ENCODE peak calls at places on chromosome 14, in four cellular contexts. W is head of caudate nucleus, A is NT2/D1, U is MCF 10A. I is an unnamed sample.

GRCh38 chr14:64960762-64961276 is 11.3 kb downstream of the RAB15 start:
- DNase-seq in U (no peak), W (no peak), A (no peak), I (no peak)

GRCh38 chr14:57383125-57383524 is 7.3 kb upstream of the NAA30 start:
- DNase-seq in W (no peak), A (no peak), U (no peak), I (no peak)

GRCh38 chr14:78302841-78303240 is 132.7 kb downstream of the NRXN3 start:
- DNase-seq in A (no peak), U (no peak), W (no peak), I (no peak)

GRCh38 chr14:22502007-22502406 is 87.0 kb downstream of the DAD1 start:
- DNase-seq in A (no peak), W (no peak), U (no peak), I (no peak)

GRCh38 chr14:23573384-23573783 is 5.2 kb downstream of the JPH4 start:
- DNase-seq in U (no peak), W (peak; percentile 92), A (no peak), I (peak; percentile 78)

GRCh38 chr14:78567343-78567742 is 397.2 kb downstream of the NRXN3 start:
- DNase-seq in W (no peak), A (no peak), U (no peak), I (no peak)

GRCh38 chr14:59282366-59282765 is 93.9 kb downstream of the DAAM1 start:
- DNase-seq in W (no peak), U (peak; percentile 82), A (no peak), I (no peak)

GRCh38 chr14:83433618-83434017 is 1900.0 kb upstream of the SEL1L start:
- DNase-seq in W (no peak), A (no peak), U (no peak), I (no peak)

GRCh38 chr14:29536886-29537511 is 390.6 kb downstream of the PRKD1 start:
- DNase-seq in A (no peak), W (no peak), U (peak; percentile 26), I (no peak)

GRCh38 chr14:97218713-97219355 is 421.7 kb downstream of the VRK1 start:
- DNase-seq in W (peak; percentile 55), A (no peak), U (no peak), I (peak; percentile 14)

GRCh38 chr14:59268011-59268410 is 79.5 kb downstream of the DAAM1 start:
- DNase-seq in A (no peak), U (peak; percentile 87), W (no peak), I (no peak)

GRCh38 chr14:85273099-85273677 is 256.8 kb upstream of the FLRT2 start:
- DNase-seq in U (no peak), A (no peak), W (no peak), I (peak; percentile 21)

GRCh38 chr14:70013269-70013873 is 134.2 kb downstream of the SMOC1 start:
- DNase-seq in A (peak; percentile 32), U (peak; percentile 75), W (peak; percentile 47), I (no peak)

GRCh38 chr14:21097616-21098133 is 780 bp downstream of the ZNF219 start:
- DNase-seq in U (no peak), W (no peak), A (no peak), I (no peak)

GRCh38 chr14:55739967-55740707 is 160.1 kb downstream of the KTN1 start:
- DNase-seq in W (no peak), A (no peak), U (no peak), I (no peak)

GRCh38 chr14:24813089-24813815 is 179.3 kb upstream of the GZMB start:
- DNase-seq in U (no peak), W (no peak), A (no peak), I (no peak)

GRCh38 chr14:89773644-89774316 is 180.8 kb downstream of the EFCAB11 start:
- DNase-seq in A (peak; percentile 35), W (no peak), U (peak; percentile 56), I (peak; percentile 16)

GRCh38 chr14:63650336-63650952 is 8.8 kb upstream of the WDR89 start:
- DNase-seq in W (no peak), A (no peak), U (no peak), I (peak; percentile 40)

GRCh38 chr14:35385042-35385839 is 19.3 kb downstream of the NFKBIA start:
- DNase-seq in U (peak; percentile 93), A (no peak), W (peak; percentile 92), I (peak; percentile 90)

GRCh38 chr14:86761611-86762010 is 1231.4 kb downstream of the GALC start:
- DNase-seq in W (no peak), U (no peak), A (no peak), I (no peak)

GRCh38 chr14:73428354-73428824 is 30.0 kb downstream of the NUMB start:
- DNase-seq in U (no peak), A (no peak), W (no peak), I (no peak)

GRCh38 chr14:20612403-20612802 is 21.2 kb upstream of the RNASE12 start:
- DNase-seq in W (no peak), A (no peak), U (no peak), I (peak; percentile 38)

GRCh38 chr14:48274826-48275225 is 599.4 kb upstream of the MDGA2 start:
- DNase-seq in A (no peak), W (peak; percentile 38), U (no peak), I (no peak)

GRCh38 chr14:96962337-96962736 is 165.2 kb downstream of the VRK1 start:
- DNase-seq in W (no peak), A (no peak), U (no peak), I (peak; percentile 49)

GRCh38 chr14:101733211-101733610 is 28.3 kb upstream of the PPP2R5C start:
- DNase-seq in A (no peak), W (peak; percentile 25), U (peak; percentile 82), I (no peak)

GRCh38 chr14:55976219-55976618 is 142.0 kb upstream of the PELI2 start:
- DNase-seq in W (no peak), A (no peak), U (no peak), I (no peak)

GRCh38 chr14:30297856-30298255 is 261.1 kb upstream of the G2E3 start:
- DNase-seq in U (no peak), A (no peak), W (no peak), I (no peak)

GRCh38 chr14:60721331-60722162 is 2.6 kb downstream of the SIX4 start:
- DNase-seq in W (peak; percentile 66), U (peak; percentile 67), A (no peak), I (peak; percentile 8)

GRCh38 chr14:106228541-106229158 is 702.3 kb downstream of the TMEM121 start:
- DNase-seq in U (no peak), A (no peak), W (no peak), I (no peak)

GRCh38 chr14:68255697-68256178 is 436.2 kb downstream of the RAD51B start:
- DNase-seq in A (no peak), W (no peak), U (no peak), I (no peak)

GRCh38 chr14:89550761-89551283 is 133.8 kb upstream of the FOXN3 start:
- DNase-seq in A (no peak), W (no peak), U (no peak), I (no peak)

GRCh38 chr14:104677506-104678332 is 11.7 kb upstream of the INF2 start:
- DNase-seq in U (peak; percentile 80), A (no peak), W (peak; percentile 93), I (peak; percentile 83)

GRCh38 chr14:33932526-33933292 is 18.2 kb downstream of the EGLN3 start:
- DNase-seq in A (no peak), U (no peak), W (no peak), I (no peak)

GRCh38 chr14:76121089-76121748 is 30.5 kb upstream of the GPATCH2L start:
- DNase-seq in U (no peak), A (no peak), W (no peak), I (no peak)

GRCh38 chr14:26849514-26849913 is 251.7 kb upstream of the NOVA1 start:
- DNase-seq in A (no peak), U (no peak), W (no peak), I (no peak)

GRCh38 chr14:81400202-81400678 is at the start of gene STON2:
- DNase-seq in A (no peak), W (no peak), U (peak; percentile 94), I (peak; percentile 28)

GRCh38 chr14:90111895-90112534 is 50.2 kb downstream of the KCNK13 start:
- DNase-seq in U (peak; percentile 49), A (no peak), W (peak; percentile 55), I (no peak)

GRCh38 chr14:20487402-20487742 is 18.0 kb upstream of the RNASE10 start:
- DNase-seq in W (no peak), A (no peak), U (no peak), I (no peak)

GRCh38 chr14:74347096-74347794 is 1.0 kb upstream of the VRTN start:
- DNase-seq in W (no peak), A (no peak), U (no peak), I (no peak)

I was measured in Ammon's horn.